ENCODE peak calls at places on chromosomes 7 and 10, in four cellular contexts. Q is mammary epithelial cell, Z is pancreas, G is PC-9. Y is an unnamed sample. For H3K27me3, the result is how much of the 10 kb centered on the place peaks cover.

GRCh38 chr7:29539471-29539870 is 24.2 kb upstream of the PRR15 start:
- DNase-seq in Q (peak), Z (no peak), G (peak), Y (no peak)

GRCh38 chr10:132459252-132460028 is 62.4 kb downstream of the PWWP2B start:
- DNase-seq in Q (no peak), Z (peak), G (no peak), Y (no peak)

GRCh38 chr7:129427646-129428045 is 6.6 kb upstream of the STRIP2 start:
- DNase-seq in Q (no peak), Z (no peak), G (no peak), Y (no peak)

GRCh38 chr7:4189151-4189570 is 492.9 kb upstream of the FOXK1 start:
- DNase-seq in Q (peak), Z (peak), G (no peak), Y (no peak)

GRCh38 chr10:52423369-52423768 is 109.3 kb downstream of the DKK1 start:
- DNase-seq in Q (peak), Z (no peak), G (no peak), Y (no peak)

GRCh38 chr10:15280462-15280861 is 90.6 kb downstream of the FAM171A1 start:
- DNase-seq in Q (no peak), Z (no peak), G (no peak), Y (no peak)

GRCh38 chr7:86950944-86951343 is 108.5 kb downstream of the ELAPOR2 start:
- DNase-seq in Q (no peak), Z (no peak), G (no peak), Y (no peak)

GRCh38 chr7:128763541-128763940 is 12.1 kb downstream of the OPN1SW start:
- DNase-seq in Q (no peak), Z (no peak), G (no peak), Y (no peak)

GRCh38 chr7:114916261-114916892 is 5.5 kb upstream of the MDFIC start:
- DNase-seq in Q (no peak), Z (no peak), G (no peak), Y (no peak)

GRCh38 chr7:152675761-152676636 is at the start of gene XRCC2:
- DNase-seq in Q (peak), Z (peak), G (peak), Y (peak)

GRCh38 chr10:29749150-29749549 is 114.4 kb upstream of the SVIL start:
- DNase-seq in Q (no peak), Z (no peak), G (no peak), Y (no peak)

GRCh38 chr10:3226960-3227724 is 54.6 kb upstream of the PITRM1 start:
- DNase-seq in Q (peak), Z (no peak), G (peak), Y (no peak)

GRCh38 chr10:58044072-58044471 is 223.6 kb downstream of the IPMK start:
- DNase-seq in Q (peak), Z (no peak), G (no peak), Y (peak)

GRCh38 chr7:23696916-23697441 is 13.0 kb upstream of the STK31 start:
- DNase-seq in Q (peak), Z (peak), G (peak), Y (no peak)

GRCh38 chr10:43398939-43399871 is 9.8 kb downstream of the HNRNPF start:
- DNase-seq in Q (no peak), Z (no peak), G (no peak), Y (no peak)

GRCh38 chr10:52232561-52233350 is 81.3 kb upstream of the DKK1 start:
- DNase-seq in Q (no peak), Z (no peak), G (no peak), Y (no peak)

GRCh38 chr7:100588438-100588837 is 2.3 kb downstream of the FBXO24 start:
- DNase-seq in Q (no peak), Z (no peak), G (no peak), Y (no peak)

GRCh38 chr7:20033621-20034200 is 183.5 kb downstream of the MACC1 start:
- DNase-seq in Q (peak), Z (no peak), G (no peak), Y (peak)

GRCh38 chr7:28078036-28078901 is 102.3 kb downstream of the JAZF1 start:
- DNase-seq in Q (peak), Z (peak), G (peak), Y (no peak)

GRCh38 chr7:93374345-93374940 is 142.3 kb downstream of the VPS50 start:
- DNase-seq in Q (peak), Z (no peak), G (no peak), Y (peak)

DNA sequence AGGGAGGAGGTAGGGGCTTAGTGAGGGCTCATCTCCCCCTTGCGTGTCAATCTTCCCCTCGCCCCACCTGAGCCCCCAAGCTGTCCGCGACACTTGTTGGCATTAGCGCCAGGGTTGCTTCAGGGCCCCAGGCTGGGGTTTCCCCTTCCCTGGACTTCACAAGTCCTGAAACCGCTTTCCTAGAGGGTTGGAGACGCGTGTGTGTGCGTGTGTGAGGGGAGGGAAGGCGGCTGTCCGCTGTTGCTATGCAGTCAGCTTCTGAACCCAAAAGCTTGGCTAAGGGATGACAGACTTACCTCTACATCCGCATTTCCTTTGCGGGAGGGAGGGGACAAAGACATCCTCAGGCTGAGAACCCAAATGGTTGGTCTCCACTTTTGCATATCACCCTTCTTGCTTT is 803 bp downstream of the GOLGA7B start:
- DNase-seq in Q (no peak), Z (no peak), G (no peak), Y (no peak)
- H3K27me3 ChIP-seq in Q (under half), Z (under half), G (under half), Y (under half)

GRCh38 chr10:83801983-83802382 is 337.3 kb upstream of the GHITM start:
- DNase-seq in Q (no peak), Z (no peak), G (no peak), Y (no peak)
- TF ChIP-seq CTCF in Q (no peak), Z (no peak), G (peak), Y (no peak)

DNA sequence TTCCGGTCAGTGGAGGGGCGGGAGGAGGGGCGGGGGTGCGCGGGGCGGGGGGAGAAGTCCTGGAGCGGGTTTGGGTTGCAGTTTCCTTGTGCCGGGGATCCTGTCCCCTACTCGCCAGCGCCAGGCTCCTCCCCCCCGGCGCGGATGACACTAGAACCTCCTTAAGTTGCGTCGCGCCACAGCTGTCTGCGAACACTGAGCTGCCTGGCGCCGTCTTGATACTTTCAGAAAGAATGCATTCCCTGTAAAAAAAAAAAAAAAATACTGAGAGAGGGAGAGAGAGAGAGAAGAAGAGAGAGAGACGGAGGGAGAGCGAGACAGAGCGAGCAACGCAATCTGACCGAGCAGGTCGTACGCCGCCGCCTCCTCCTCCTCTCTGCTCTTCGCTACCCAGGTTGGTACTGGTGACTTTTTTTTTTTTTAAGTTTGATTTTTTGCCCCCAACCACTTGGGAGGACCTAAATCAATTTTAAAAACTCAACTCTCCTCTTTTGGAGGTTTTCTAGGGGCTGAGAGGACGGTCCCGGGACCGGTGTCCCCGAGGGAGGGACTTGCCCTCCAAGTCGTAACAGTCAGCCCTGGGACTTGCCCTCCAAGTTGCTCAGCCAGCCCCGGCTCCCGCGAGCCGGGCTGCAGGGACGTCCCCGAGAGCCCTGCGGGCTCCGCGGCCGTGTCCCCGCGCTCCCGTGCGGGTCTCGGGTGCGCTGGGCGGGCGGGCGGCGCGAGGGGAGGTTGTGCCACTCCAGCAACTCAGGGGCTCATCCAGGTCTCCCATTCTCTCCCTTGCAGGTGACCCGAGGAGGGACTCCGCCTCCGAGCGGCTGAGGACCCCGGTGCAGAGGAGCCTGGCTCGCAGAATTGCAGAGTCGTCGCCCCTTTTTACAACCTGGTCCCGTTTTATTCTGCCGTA is at the start of gene GATA3:
- DNase-seq in Q (peak), Z (no peak), G (peak), Y (no peak)
- H3K27me3 ChIP-seq in Q (under half), Z (under half), G (under half), Y (half or more)

DNA sequence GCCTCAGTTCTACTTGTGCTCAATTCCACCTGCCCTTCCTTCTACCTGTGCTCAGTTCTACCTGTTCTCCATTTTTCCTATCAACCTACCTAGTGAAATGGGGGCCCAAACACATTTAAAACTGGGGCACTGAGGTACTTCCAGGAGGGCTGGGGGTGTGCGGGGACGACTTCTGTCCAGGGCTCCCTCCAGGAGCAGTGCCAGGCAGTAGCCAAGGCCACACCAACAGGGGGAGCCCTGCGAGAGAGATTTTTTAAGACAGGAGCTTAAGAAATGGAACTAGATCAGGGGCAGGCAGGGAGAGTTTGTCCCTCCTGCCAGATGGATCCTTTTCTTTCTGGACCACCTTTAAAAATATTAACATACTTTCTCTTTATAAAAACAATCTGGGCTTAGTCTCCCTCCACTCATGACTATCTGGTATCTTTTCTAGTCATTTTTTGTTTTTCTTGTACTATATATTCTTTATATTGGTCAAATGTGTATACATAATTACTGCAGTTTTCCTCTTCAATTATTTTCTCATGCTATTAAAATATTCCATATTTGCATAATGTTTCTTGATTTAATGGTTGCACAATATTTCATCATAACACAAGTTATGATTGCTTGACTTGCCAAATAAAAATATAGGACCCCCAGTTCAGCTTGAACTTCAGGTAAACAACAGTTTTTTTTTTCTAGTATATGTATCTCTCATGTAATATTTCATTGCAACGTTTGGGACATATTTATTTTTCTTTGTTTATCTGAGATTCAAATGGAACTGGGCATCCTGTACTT is 47.3 kb upstream of the INSYN2A start:
- DNase-seq in Q (peak), Z (peak), G (peak), Y (no peak)
- TF ChIP-seq CTCF in Q (peak), Z (no peak), G (peak), Y (peak)

DNA sequence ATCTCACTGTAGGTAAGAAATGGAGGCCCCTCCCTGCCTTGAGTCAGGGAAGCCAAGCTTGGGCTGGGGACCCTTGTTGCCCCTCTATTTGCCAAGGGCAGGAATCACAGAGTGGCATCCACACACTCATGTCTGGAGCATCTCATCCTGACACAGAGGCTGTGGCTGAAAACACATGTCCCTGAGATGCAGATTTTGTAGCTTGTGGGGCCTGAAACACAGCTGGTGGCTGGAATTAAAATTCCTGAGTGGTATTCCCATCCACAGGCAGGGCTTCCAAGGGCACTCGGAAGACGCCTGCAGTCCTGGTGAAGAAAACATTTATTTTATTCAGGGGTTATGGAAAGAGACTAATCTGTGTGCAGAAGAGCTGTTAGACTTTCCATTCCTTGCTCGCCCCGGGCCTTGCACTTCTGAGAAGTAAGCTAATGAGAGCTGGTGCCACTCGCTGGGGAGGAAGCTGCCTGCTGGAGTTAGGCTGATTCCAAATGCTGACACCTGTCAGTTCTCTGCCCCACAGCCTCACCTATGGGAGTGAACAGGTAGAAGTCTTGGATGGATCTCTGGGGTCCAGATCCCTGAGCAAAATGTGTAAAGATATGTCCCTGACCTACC is 36.0 kb downstream of the C10orf120 start:
- DNase-seq in Q (no peak), Z (no peak), G (no peak), Y (no peak)
- H3K27me3 ChIP-seq in Q (under half), Z (under half), G (half or more), Y (under half)

GRCh38 chr7:15555385-15555859 is 6.4 kb downstream of the AGMO start:
- DNase-seq in Q (no peak), Z (no peak), G (no peak), Y (no peak)
- TF ChIP-seq CTCF in Q (no peak), Z (no peak), G (peak), Y (peak)

GRCh38 chr7:131688738-131689661 is 132.6 kb upstream of the PODXL start:
- DNase-seq in Q (peak), Z (peak), G (peak), Y (peak)

GRCh38 chr7:131690446-131690845 is 134.0 kb upstream of the PODXL start:
- DNase-seq in Q (peak), Z (no peak), G (no peak), Y (no peak)

GRCh38 chr7:131691454-131692130 is 135.2 kb upstream of the PODXL start:
- DNase-seq in Q (no peak), Z (no peak), G (no peak), Y (no peak)

GRCh38 chr7:131687296-131687695 is 130.9 kb upstream of the PODXL start:
- DNase-seq in Q (no peak), Z (no peak), G (no peak), Y (no peak)

GRCh38 chr7:131689662-131690234 is 133.3 kb upstream of the PODXL start:
- DNase-seq in Q (no peak), Z (no peak), G (no peak), Y (no peak)
- H3K27me3 ChIP-seq in Q (under half), Z (under half), G (half or more), Y (under half)

Y was measured in AG04450.